ENCODE peak calls at places on chromosomes 1 and 21, in five cellular contexts. One of them, this sample, is unnamed.

GRCh38 chr1:54861070-54861761 is 25.8 kb downstream of the DHCR24 start:
- DNase-seq in K562: peak
- DNase-seq in Panc1: no peak
- DNase-seq in HCT116: no peak
- DNase-seq in GM23338: no peak
- DNase-seq in this sample: peak

GRCh38 chr1:226135059-226135651 is 51.4 kb downstream of the ACBD3 start:
- DNase-seq in K562: no peak
- DNase-seq in Panc1: no peak
- DNase-seq in HCT116: no peak
- DNase-seq in GM23338: no peak
- DNase-seq in this sample: no peak

GRCh38 chr1:2316451-2316940 is 74.9 kb downstream of the MORN1 start:
- DNase-seq in K562: no peak
- DNase-seq in Panc1: no peak
- DNase-seq in HCT116: no peak
- DNase-seq in GM23338: no peak
- DNase-seq in this sample: no peak

GRCh38 chr1:24828887-24829192 is 83.6 kb downstream of the CLIC4 start:
- DNase-seq in K562: no peak
- DNase-seq in Panc1: no peak
- DNase-seq in HCT116: no peak
- DNase-seq in GM23338: peak
- DNase-seq in this sample: no peak

GRCh38 chr21:38925923-38926322 is 120.2 kb downstream of the ETS2 start:
- DNase-seq in K562: no peak
- DNase-seq in Panc1: no peak
- DNase-seq in HCT116: no peak
- DNase-seq in GM23338: no peak
- DNase-seq in this sample: no peak

GRCh38 chr1:2555634-2556276 is 416 bp upstream of the TNFRSF14 start:
- DNase-seq in K562: no peak
- DNase-seq in Panc1: no peak
- DNase-seq in HCT116: no peak
- DNase-seq in GM23338: no peak
- DNase-seq in this sample: peak

GRCh38 chr1:1273152-1273534 is 511 bp downstream of the UBE2J2 start:
- DNase-seq in K562: no peak
- DNase-seq in Panc1: no peak
- DNase-seq in HCT116: no peak
- DNase-seq in GM23338: no peak
- DNase-seq in this sample: no peak

GRCh38 chr1:46087891-46088290 is 44.5 kb downstream of the PIK3R3 start:
- DNase-seq in K562: no peak
- DNase-seq in Panc1: no peak
- DNase-seq in HCT116: no peak
- DNase-seq in GM23338: no peak
- DNase-seq in this sample: no peak

GRCh38 chr1:21027805-21028204 is 148.9 kb downstream of the EIF4G3 start:
- DNase-seq in K562: peak
- DNase-seq in Panc1: no peak
- DNase-seq in HCT116: no peak
- DNase-seq in GM23338: no peak
- DNase-seq in this sample: no peak

GRCh38 chr1:162689745-162690671 is 57.7 kb downstream of the DDR2 start:
- DNase-seq in K562: no peak
- DNase-seq in Panc1: no peak
- DNase-seq in HCT116: no peak
- DNase-seq in GM23338: no peak
- DNase-seq in this sample: no peak

GRCh38 chr1:228105269-228105995 is 2.3 kb upstream of the C1orf35 start:
- DNase-seq in K562: no peak
- DNase-seq in Panc1: no peak
- DNase-seq in HCT116: no peak
- DNase-seq in GM23338: no peak
- DNase-seq in this sample: no peak

GRCh38 chr1:207897188-207897587 is 13.7 kb downstream of the CD34 start:
- DNase-seq in K562: no peak
- DNase-seq in Panc1: no peak
- DNase-seq in HCT116: no peak
- DNase-seq in GM23338: peak
- DNase-seq in this sample: no peak

GRCh38 chr1:19872190-19872589 is 10.0 kb upstream of the OTUD3 start:
- DNase-seq in K562: peak
- DNase-seq in Panc1: no peak
- DNase-seq in HCT116: no peak
- DNase-seq in GM23338: no peak
- DNase-seq in this sample: no peak

GRCh38 chr21:41877901-41878830 is 978 bp downstream of the PRDM15 start:
- DNase-seq in K562: peak
- DNase-seq in Panc1: no peak
- DNase-seq in HCT116: no peak
- DNase-seq in GM23338: peak
- DNase-seq in this sample: peak

GRCh38 chr21:32411366-32412161 is 942 bp upstream of the EVA1C start:
- DNase-seq in K562: peak
- DNase-seq in Panc1: no peak
- DNase-seq in HCT116: no peak
- DNase-seq in GM23338: peak
- DNase-seq in this sample: no peak

GRCh38 chr1:36446261-36446660 is 4.0 kb downstream of the OSCP1 start:
- DNase-seq in K562: peak
- DNase-seq in Panc1: no peak
- DNase-seq in HCT116: no peak
- DNase-seq in GM23338: peak
- DNase-seq in this sample: peak

GRCh38 chr1:75548721-75549480 is 62.0 kb downstream of the SLC44A5 start:
- DNase-seq in K562: no peak
- DNase-seq in Panc1: no peak
- DNase-seq in HCT116: no peak
- DNase-seq in GM23338: no peak
- DNase-seq in this sample: no peak

GRCh38 chr1:39036678-39037077 is 10.5 kb downstream of the NDUFS5 start:
- DNase-seq in K562: no peak
- DNase-seq in Panc1: no peak
- DNase-seq in HCT116: no peak
- DNase-seq in GM23338: no peak
- DNase-seq in this sample: no peak

GRCh38 chr1:206954616-206955342 is 8.5 kb upstream of the PIGR start:
- DNase-seq in K562: no peak
- DNase-seq in Panc1: no peak
- DNase-seq in HCT116: no peak
- DNase-seq in GM23338: no peak
- DNase-seq in this sample: no peak

GRCh38 chr1:110152133-110152785 is 2.0 kb downstream of the SLC6A17 start:
- DNase-seq in K562: no peak
- DNase-seq in Panc1: no peak
- DNase-seq in HCT116: no peak
- DNase-seq in GM23338: no peak
- DNase-seq in this sample: no peak

GRCh38 chr1:22164841-22165808 is 22.2 kb upstream of the WNT4 start:
- DNase-seq in K562: no peak
- DNase-seq in Panc1: no peak
- DNase-seq in HCT116: no peak
- DNase-seq in GM23338: no peak
- DNase-seq in this sample: no peak

GRCh38 chr1:22163578-22163977 is 20.7 kb upstream of the WNT4 start:
- DNase-seq in K562: no peak
- DNase-seq in Panc1: no peak
- DNase-seq in HCT116: no peak
- DNase-seq in GM23338: no peak
- DNase-seq in this sample: no peak

GRCh38 chr1:22159858-22160257 is 17.0 kb upstream of the WNT4 start:
- DNase-seq in K562: no peak
- DNase-seq in Panc1: no peak
- DNase-seq in HCT116: no peak
- DNase-seq in GM23338: no peak
- DNase-seq in this sample: no peak

GRCh38 chr1:22166439-22166838 is 23.5 kb upstream of the WNT4 start:
- DNase-seq in K562: no peak
- DNase-seq in Panc1: no peak
- DNase-seq in HCT116: no peak
- DNase-seq in GM23338: no peak
- DNase-seq in this sample: no peak

GRCh38 chr1:22163137-22163536 is 20.2 kb upstream of the WNT4 start:
- DNase-seq in K562: peak
- DNase-seq in Panc1: no peak
- DNase-seq in HCT116: no peak
- DNase-seq in GM23338: no peak
- DNase-seq in this sample: no peak
- TF ChIP-seq REST in K562: no peak
- TF ChIP-seq REST in Panc1: no peak
- TF ChIP-seq REST in HCT116: no peak
- TF ChIP-seq REST in GM23338: no peak
- TF ChIP-seq REST in this sample: no peak

GRCh38 chr1:29822895-29823294 is 586.6 kb downstream of the PTPRU start:
- DNase-seq in K562: no peak
- DNase-seq in Panc1: no peak
- DNase-seq in HCT116: no peak
- DNase-seq in GM23338: no peak
- DNase-seq in this sample: no peak

GRCh38 chr1:29824478-29825273 is 588.4 kb downstream of the PTPRU start:
- DNase-seq in K562: no peak
- DNase-seq in Panc1: no peak
- DNase-seq in HCT116: no peak
- DNase-seq in GM23338: no peak
- DNase-seq in this sample: no peak

GRCh38 chr1:29824025-29824424 is 587.7 kb downstream of the PTPRU start:
- DNase-seq in K562: no peak
- DNase-seq in Panc1: no peak
- DNase-seq in HCT116: no peak
- DNase-seq in GM23338: no peak
- DNase-seq in this sample: no peak

GRCh38 chr1:29825274-29825940 is 589.1 kb downstream of the PTPRU start:
- DNase-seq in K562: no peak
- DNase-seq in Panc1: no peak
- DNase-seq in HCT116: no peak
- DNase-seq in GM23338: no peak
- DNase-seq in this sample: no peak

DNA sequence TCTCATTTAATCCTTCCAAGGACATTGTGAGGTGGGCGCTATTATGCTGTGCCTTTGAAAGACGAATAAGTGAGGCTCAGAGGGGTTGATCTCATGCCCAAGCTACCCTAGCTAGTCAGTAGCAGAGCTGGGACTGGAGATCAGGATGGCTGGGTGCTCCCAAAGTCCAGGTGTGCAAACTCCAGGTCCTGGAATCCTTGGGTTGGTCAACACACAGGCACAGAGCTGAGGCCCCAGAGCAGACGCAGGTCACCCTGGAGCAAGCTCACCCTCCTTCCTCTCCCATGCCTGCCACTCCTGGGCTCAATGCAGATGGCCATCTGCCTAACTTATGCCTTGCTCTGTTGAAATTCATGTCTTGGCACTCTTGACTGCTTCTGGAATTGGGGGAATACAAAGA is 587.2 kb downstream of the PTPRU start:
- DNase-seq in K562: no peak
- DNase-seq in Panc1: no peak
- DNase-seq in HCT116: no peak
- DNase-seq in GM23338: no peak
- DNase-seq in this sample: no peak
- TF ChIP-seq REST in K562: no peak
- TF ChIP-seq REST in Panc1: no peak
- TF ChIP-seq REST in HCT116: no peak
- TF ChIP-seq REST in GM23338: no peak
- TF ChIP-seq REST in this sample: no peak

GRCh38 chr21:37453350-37453749 is 86.8 kb downstream of the DYRK1A start:
- DNase-seq in K562: no peak
- DNase-seq in Panc1: no peak
- DNase-seq in HCT116: no peak
- DNase-seq in GM23338: no peak
- DNase-seq in this sample: no peak
- TF ChIP-seq REST in K562: no peak
- TF ChIP-seq REST in Panc1: no peak
- TF ChIP-seq REST in HCT116: no peak
- TF ChIP-seq REST in GM23338: no peak
- TF ChIP-seq REST in this sample: no peak

DNA sequence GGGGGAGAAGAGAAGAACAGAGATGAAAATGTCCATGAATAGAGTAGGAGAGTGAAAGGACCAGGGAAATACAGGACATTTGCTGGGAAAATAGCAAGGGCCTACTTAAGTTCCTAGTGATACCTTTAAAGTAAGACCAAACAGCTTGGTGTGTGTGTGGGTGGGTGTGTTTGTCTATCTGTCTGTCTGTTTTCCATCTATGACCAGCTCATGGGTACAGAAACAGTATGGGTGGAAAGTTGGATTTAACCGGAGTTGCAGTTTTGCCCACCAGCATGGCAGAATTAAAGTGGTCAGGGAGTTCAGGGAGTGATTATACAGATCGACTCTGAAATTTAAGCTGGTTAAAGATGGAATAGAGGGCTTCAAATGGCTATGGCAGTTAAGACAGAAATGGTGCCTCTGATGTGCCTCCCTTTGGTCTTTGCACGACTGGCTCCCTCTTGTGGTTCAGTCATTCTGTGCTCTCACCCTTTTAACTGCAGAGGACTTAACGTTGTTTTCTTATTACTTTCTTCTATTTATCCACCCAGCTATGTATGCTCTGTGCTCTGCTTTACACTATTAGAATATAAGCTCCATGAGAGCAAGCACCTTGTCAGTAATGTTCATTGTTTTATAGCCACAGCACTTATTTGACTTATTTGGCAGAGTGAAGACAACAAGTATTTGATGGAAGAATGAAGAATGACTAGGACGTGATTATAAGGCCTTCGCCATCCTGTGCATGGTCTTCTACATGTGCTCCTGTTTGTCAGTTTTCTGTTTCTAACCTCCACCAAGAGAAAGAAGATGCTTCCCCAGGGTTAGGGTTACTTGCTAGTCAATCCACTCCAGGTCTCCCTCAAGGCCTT is 72.7 kb upstream of the AK4 start:
- DNase-seq in K562: peak
- DNase-seq in Panc1: peak
- DNase-seq in HCT116: peak
- DNase-seq in GM23338: peak
- DNase-seq in this sample: no peak
- TF ChIP-seq REST in K562: no peak
- TF ChIP-seq REST in Panc1: no peak
- TF ChIP-seq REST in HCT116: no peak
- TF ChIP-seq REST in GM23338: no peak
- TF ChIP-seq REST in this sample: no peak

GRCh38 chr21:43598416-43599120 is 60.7 kb downstream of the HSF2BP start:
- DNase-seq in K562: no peak
- DNase-seq in Panc1: no peak
- DNase-seq in HCT116: no peak
- DNase-seq in GM23338: no peak
- DNase-seq in this sample: no peak
- TF ChIP-seq REST in K562: no peak
- TF ChIP-seq REST in Panc1: no peak
- TF ChIP-seq REST in HCT116: no peak
- TF ChIP-seq REST in GM23338: no peak
- TF ChIP-seq REST in this sample: no peak

GRCh38 chr1:204714861-204715511 is 29.4 kb upstream of the LRRN2 start:
- DNase-seq in K562: peak
- DNase-seq in Panc1: no peak
- DNase-seq in HCT116: no peak
- DNase-seq in GM23338: peak
- DNase-seq in this sample: no peak
- TF ChIP-seq REST in K562: no peak
- TF ChIP-seq REST in Panc1: no peak
- TF ChIP-seq REST in HCT116: no peak
- TF ChIP-seq REST in GM23338: no peak
- TF ChIP-seq REST in this sample: no peak